ENCODE peak calls at places on chromosome 19, in six cellular contexts. Z, N, V, H, F and W are unnamed samples.

GRCh38 chr19:53660584-53660983 is 28.8 kb downstream of the DPRX start:
- DNase-seq in Z (no peak), N (no peak), V (no peak), H (no peak), F (no peak), W (no peak)

GRCh38 chr19:47698631-47699359 is 14.4 kb upstream of the EHD2 start:
- DNase-seq in Z (no peak), N (no peak), V (no peak), H (no peak), F (no peak), W (no peak)

GRCh38 chr19:54388803-54389144 is 24.0 kb upstream of the LAIR1 start:
- DNase-seq in Z (no peak), N (no peak), V (no peak), H (no peak), F (no peak), W (no peak)

GRCh38 chr19:54158812-54159351 is 639 bp downstream of the LENG1 start:
- DNase-seq in Z (no peak), N (peak; percentile 39), V (peak; percentile 12), H (no peak), F (peak; percentile 33), W (no peak)

GRCh38 chr19:48110350-48110966 is at the start of gene PLA2G4C:
- DNase-seq in Z (peak; percentile 93), N (peak; percentile 95), V (peak; percentile 95), H (peak; percentile 83), F (peak; percentile 98), W (peak; percentile 78)

GRCh38 chr19:12766051-12766521 is 9.3 kb downstream of the HOOK2 start:
- DNase-seq in Z (peak; percentile 89), N (no peak), V (peak; percentile 73), H (no peak), F (peak; percentile 91), W (no peak)

GRCh38 chr19:52398091-52398461 is 427 bp downstream of the ZNF528 start:
- DNase-seq in Z (no peak), N (no peak), V (peak; percentile 1), H (no peak), F (no peak), W (no peak)

GRCh38 chr19:1259206-1259872 is 9.8 kb upstream of the CIRBP start:
- DNase-seq in Z (peak; percentile 90), N (peak; percentile 84), V (peak; percentile 51), H (no peak), F (peak; percentile 82), W (no peak)

GRCh38 chr19:1400281-1401137 is 833 bp downstream of the GAMT start:
- DNase-seq in Z (no peak), N (peak; percentile 46), V (no peak), H (no peak), F (peak; percentile 24), W (no peak)

DNA sequence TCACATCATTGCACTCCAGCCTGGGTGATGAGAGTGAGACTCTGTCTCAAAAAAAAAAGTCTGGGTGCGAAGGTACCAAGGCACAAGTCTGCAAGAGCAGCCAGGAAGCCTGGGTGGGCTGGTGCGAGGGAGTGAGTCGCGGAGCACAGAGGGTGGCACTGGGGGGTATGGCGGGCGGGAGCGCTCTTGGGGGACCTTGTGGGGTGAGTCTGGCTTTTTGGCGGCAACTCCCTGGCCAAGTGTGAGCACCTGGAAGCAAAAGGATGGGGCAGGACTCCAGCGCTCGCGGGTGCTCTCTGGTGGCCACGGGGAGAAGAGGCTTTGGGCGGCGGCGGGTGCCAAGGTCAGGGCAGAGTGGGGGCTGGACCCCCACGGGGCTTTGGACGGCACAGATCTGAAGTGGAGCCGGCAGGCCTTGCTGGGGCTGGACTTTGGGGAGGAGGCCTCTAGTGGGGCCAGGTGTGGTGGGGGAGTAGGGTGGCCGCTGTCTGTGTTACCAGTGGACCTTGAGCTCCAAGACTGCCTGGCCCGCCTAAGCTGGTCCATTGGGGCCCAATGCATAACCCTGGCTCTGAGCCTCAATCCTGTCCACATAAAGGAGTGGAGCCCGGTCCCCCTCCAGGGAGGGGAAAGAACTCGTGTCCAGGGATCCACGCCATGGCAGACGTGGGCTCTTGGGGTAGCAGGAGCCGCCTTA is 1.6 kb downstream of the P2RY11 start:
- DNase-seq in Z (peak; percentile 87), N (no peak), V (no peak), H (no peak), F (peak; percentile 58), W (no peak)
- H3K9ac ChIP-seq in Z (no peak overlapping the region), N (no peak overlapping the region), V (no peak overlapping the region), H (no peak overlapping the region), F (no peak overlapping the region), W (no peak overlapping the region)

DNA sequence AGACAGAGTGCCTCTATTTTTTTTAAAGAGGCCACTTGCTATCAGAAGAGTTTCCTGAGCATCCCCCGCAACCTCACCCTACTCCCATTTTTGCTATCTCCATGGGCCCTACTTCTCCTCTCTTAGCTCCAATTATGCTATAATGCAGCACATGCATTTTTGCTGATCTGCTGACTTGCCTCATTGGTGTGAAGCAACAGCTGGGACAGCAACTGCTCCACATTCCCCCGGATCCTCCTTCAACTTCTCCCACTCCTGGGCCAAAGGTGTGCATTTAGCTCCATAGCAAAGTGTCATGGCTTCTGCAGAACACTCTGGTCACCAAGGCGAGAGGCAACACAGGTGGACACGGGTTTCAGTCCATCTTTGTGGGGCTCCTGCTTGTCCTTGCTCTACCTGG is 56.7 kb upstream of the USP29 start:
- DNase-seq in Z (no peak), N (no peak), V (no peak), H (no peak), F (no peak), W (no peak)
- H4K91ac ChIP-seq in Z (no peak overlapping the region), N (no peak overlapping the region), V (no peak overlapping the region), H (no peak overlapping the region), F (no peak overlapping the region), W (no peak overlapping the region)

GRCh38 chr19:41323023-41323422 is 13.1 kb downstream of the CCDC97 start:
- DNase-seq in Z (no peak), N (peak; percentile 99), V (peak; percentile 92), H (no peak), F (peak; percentile 38), W (no peak)
- H2BK120ac ChIP-seq in Z (no peak overlapping the region), N (peak overlapping the region; percentile 93), V (peak overlapping the region; percentile 88), H (no peak overlapping the region), F (peak overlapping the region; percentile 97), W (no peak overlapping the region)

GRCh38 chr19:2976609-2977000 is 759 bp upstream of the TLE6 start:
- DNase-seq in Z (peak; percentile 50), N (peak; percentile 23), V (no peak), H (no peak), F (peak; percentile 50), W (no peak)

GRCh38 chr19:2978467-2978767 is 1.1 kb downstream of the TLE6 start:
- DNase-seq in Z (no peak), N (no peak), V (no peak), H (no peak), F (no peak), W (no peak)

GRCh38 chr19:2974342-2974932 is 2.9 kb upstream of the TLE6 start:
- DNase-seq in Z (no peak), N (peak; percentile 48), V (no peak), H (no peak), F (peak; percentile 84), W (no peak)

GRCh38 chr19:2977001-2977685 is at the start of gene TLE6:
- DNase-seq in Z (peak; percentile 99), N (peak; percentile 93), V (peak; percentile 84), H (peak; percentile 95), F (peak; percentile 98), W (peak; percentile 93)

GRCh38 chr19:2977686-2978466 is 512 bp downstream of the TLE6 start:
- DNase-seq in Z (no peak), N (peak; percentile 18), V (no peak), H (no peak), F (peak; percentile 47), W (no peak)
- H3K9ac ChIP-seq in Z (no peak overlapping the region), N (no peak overlapping the region), V (no peak overlapping the region), H (no peak overlapping the region), F (no peak overlapping the region), W (no peak overlapping the region)

DNA sequence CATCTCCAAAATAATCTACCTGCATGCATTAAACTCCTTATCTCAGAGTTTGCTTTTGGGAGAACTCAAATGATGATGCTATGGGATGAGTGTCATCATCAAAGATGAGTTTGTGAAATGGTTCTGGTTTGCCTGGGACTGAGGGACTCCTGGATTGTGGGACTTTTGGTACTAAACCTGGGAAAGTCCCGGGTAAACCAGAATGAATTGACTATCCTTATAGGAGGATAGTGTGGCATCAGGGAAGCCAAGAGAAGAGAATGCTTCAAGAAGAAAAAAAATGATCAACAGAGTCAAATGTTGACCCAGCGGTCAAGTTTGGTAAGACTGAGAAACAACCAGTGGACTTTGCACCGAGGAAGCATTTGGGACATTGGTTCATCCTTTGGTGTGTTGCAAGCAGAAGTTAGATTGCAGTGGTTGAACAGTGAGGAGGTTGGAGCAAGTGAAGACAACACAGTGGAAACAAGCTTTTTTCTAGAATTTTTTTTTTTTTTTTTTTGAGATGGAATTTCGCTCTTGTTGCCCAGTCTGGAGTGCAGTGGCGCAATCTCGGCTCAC is 33.5 kb downstream of the CLEC17A start:
- DNase-seq in Z (no peak), N (no peak), V (no peak), H (no peak), F (no peak), W (no peak)
- H4K91ac ChIP-seq in Z (no peak overlapping the region), N (no peak overlapping the region), V (no peak overlapping the region), H (no peak overlapping the region), F (no peak overlapping the region), W (no peak overlapping the region)

GRCh38 chr19:30691767-30692516 is 319.8 kb downstream of the ZNF536 start:
- DNase-seq in Z (no peak), N (no peak), V (no peak), H (no peak), F (no peak), W (no peak)
- H2BK120ac ChIP-seq in Z (no peak overlapping the region), N (no peak overlapping the region), V (no peak overlapping the region), H (no peak overlapping the region), F (no peak overlapping the region), W (no peak overlapping the region)

GRCh38 chr19:16586477-16586871 is 14.3 kb upstream of the SLC35E1 start:
- DNase-seq in Z (no peak), N (no peak), V (no peak), H (no peak), F (no peak), W (no peak)
- H3K9ac ChIP-seq in Z (no peak overlapping the region), N (no peak overlapping the region), V (no peak overlapping the region), H (no peak overlapping the region), F (no peak overlapping the region), W (peak overlapping the region; percentile 44)

GRCh38 chr19:49427339-49427738 is 2.2 kb downstream of the GFY start:
- DNase-seq in Z (no peak), N (no peak), V (no peak), H (no peak), F (no peak), W (no peak)
- H4K91ac ChIP-seq in Z (no peak overlapping the region), N (no peak overlapping the region), V (no peak overlapping the region), H (peak overlapping the region; percentile 35), F (no peak overlapping the region), W (no peak overlapping the region)

DNA sequence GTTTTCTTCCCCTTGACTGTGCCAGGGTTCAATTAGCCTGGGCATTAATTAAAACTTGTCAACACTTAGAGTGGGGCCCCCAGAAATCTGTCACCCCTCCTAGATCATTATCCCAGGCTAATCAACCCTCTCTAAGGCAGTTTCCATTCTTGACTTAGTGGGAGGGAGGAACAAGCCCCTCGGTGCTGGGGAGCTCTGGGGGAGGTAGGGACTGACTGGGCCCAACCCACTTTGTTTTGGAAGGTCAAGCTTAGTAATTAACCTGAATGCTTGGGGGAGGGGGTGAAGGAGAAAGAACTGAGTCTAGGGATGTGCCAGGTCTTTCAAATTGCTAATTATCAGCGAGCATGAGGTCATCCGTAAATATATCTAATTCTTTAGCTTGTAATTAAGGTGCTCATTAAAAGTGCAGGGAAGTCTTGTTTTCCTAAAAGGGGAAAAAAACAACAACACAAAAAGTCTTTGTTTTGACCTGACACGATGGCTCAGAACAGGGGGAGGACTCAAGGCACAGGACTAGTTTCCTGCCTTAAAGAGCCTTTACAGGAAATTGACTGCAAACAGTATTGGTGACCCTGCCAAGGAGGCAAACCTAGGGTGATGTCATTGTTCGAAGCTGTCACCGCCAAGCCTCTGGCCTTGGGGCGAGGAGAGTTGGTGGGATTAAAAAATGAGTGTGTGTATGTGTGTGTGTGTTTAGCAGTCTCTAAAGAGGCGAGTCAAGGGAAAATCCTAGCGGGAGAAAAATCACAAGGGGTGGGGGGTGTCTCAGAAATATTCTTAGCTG is 19.4 kb downstream of the ACTN4 start:
- DNase-seq in Z (no peak), N (peak; percentile 95), V (peak; percentile 81), H (no peak), F (no peak), W (peak; percentile 70)
- H2BK120ac ChIP-seq in Z (peak overlapping the region; percentile 62), N (peak overlapping the region; percentile 90), V (peak overlapping the region; percentile 99), H (peak overlapping the region; percentile 91), F (peak overlapping the region; percentile 75), W (peak overlapping the region; percentile 48)